ENCODE peak calls at places on chromosomes 2 and 18, in ten cellular contexts. One of them, this sample, is unnamed.

GRCh38 chr2:50344509-50345106 is 687.3 kb downstream of the NRXN1 start:
- DNase-seq in tibial nerve: no peak
- DNase-seq in left lung: peak
- DNase-seq in OCI-LY7: peak
- DNase-seq in astrocyte of the spinal cord: no peak
- DNase-seq in heart left ventricle: no peak
- DNase-seq in cardiac fibroblast: no peak
- DNase-seq in endothelial cell of umbilical vein: no peak
- DNase-seq in transverse colon: no peak
- DNase-seq in neural progenitor cell: peak
- DNase-seq in this sample: no peak

GRCh38 chr2:20806286-20806685 is 16.6 kb downstream of the LDAH start:
- DNase-seq in transverse colon: no peak
- DNase-seq in neural progenitor cell: no peak
- DNase-seq in endothelial cell of umbilical vein: no peak
- DNase-seq in cardiac fibroblast: no peak
- DNase-seq in heart left ventricle: no peak
- DNase-seq in tibial nerve: no peak
- DNase-seq in OCI-LY7: no peak
- DNase-seq in left lung: no peak
- DNase-seq in astrocyte of the spinal cord: no peak
- DNase-seq in this sample: peak

GRCh38 chr2:216857131-216857550 is 2.7 kb downstream of the TNP1 start:
- DNase-seq in OCI-LY7: no peak
- DNase-seq in astrocyte of the spinal cord: peak
- DNase-seq in neural progenitor cell: peak
- DNase-seq in heart left ventricle: no peak
- DNase-seq in left lung: no peak
- DNase-seq in cardiac fibroblast: no peak
- DNase-seq in transverse colon: no peak
- DNase-seq in endothelial cell of umbilical vein: no peak
- DNase-seq in tibial nerve: no peak
- DNase-seq in this sample: peak

GRCh38 chr18:38456253-38456652 is 890.7 kb upstream of the CELF4 start:
- DNase-seq in cardiac fibroblast: no peak
- DNase-seq in tibial nerve: no peak
- DNase-seq in endothelial cell of umbilical vein: peak
- DNase-seq in neural progenitor cell: no peak
- DNase-seq in left lung: peak
- DNase-seq in astrocyte of the spinal cord: no peak
- DNase-seq in OCI-LY7: no peak
- DNase-seq in heart left ventricle: no peak
- DNase-seq in transverse colon: no peak
- DNase-seq in this sample: no peak

GRCh38 chr2:146814971-146815370 is 1029.9 kb upstream of the ACVR2A start:
- DNase-seq in heart left ventricle: no peak
- DNase-seq in left lung: no peak
- DNase-seq in endothelial cell of umbilical vein: no peak
- DNase-seq in cardiac fibroblast: no peak
- DNase-seq in OCI-LY7: no peak
- DNase-seq in transverse colon: no peak
- DNase-seq in astrocyte of the spinal cord: no peak
- DNase-seq in tibial nerve: no peak
- DNase-seq in neural progenitor cell: no peak
- DNase-seq in this sample: no peak

GRCh38 chr2:166573393-166573792 is 79.3 kb upstream of the SCN7A start:
- DNase-seq in endothelial cell of umbilical vein: no peak
- DNase-seq in tibial nerve: no peak
- DNase-seq in neural progenitor cell: peak
- DNase-seq in heart left ventricle: no peak
- DNase-seq in left lung: no peak
- DNase-seq in transverse colon: no peak
- DNase-seq in cardiac fibroblast: peak
- DNase-seq in OCI-LY7: no peak
- DNase-seq in astrocyte of the spinal cord: peak
- DNase-seq in this sample: peak

GRCh38 chr2:45267062-45267702 is 257.9 kb upstream of the SIX2 start:
- DNase-seq in heart left ventricle: no peak
- DNase-seq in neural progenitor cell: no peak
- DNase-seq in OCI-LY7: peak
- DNase-seq in cardiac fibroblast: no peak
- DNase-seq in left lung: no peak
- DNase-seq in transverse colon: no peak
- DNase-seq in tibial nerve: no peak
- DNase-seq in endothelial cell of umbilical vein: no peak
- DNase-seq in astrocyte of the spinal cord: no peak
- DNase-seq in this sample: no peak

GRCh38 chr2:233822781-233823730 is 31.3 kb downstream of the HJURP start:
- DNase-seq in left lung: no peak
- DNase-seq in astrocyte of the spinal cord: no peak
- DNase-seq in transverse colon: peak
- DNase-seq in tibial nerve: no peak
- DNase-seq in OCI-LY7: no peak
- DNase-seq in heart left ventricle: no peak
- DNase-seq in cardiac fibroblast: no peak
- DNase-seq in neural progenitor cell: no peak
- DNase-seq in endothelial cell of umbilical vein: no peak
- DNase-seq in this sample: peak

GRCh38 chr2:189254268-189254883 is 74.8 kb upstream of the COL5A2 start:
- DNase-seq in heart left ventricle: peak
- DNase-seq in left lung: peak
- DNase-seq in astrocyte of the spinal cord: no peak
- DNase-seq in endothelial cell of umbilical vein: no peak
- DNase-seq in cardiac fibroblast: peak
- DNase-seq in neural progenitor cell: peak
- DNase-seq in transverse colon: peak
- DNase-seq in tibial nerve: peak
- DNase-seq in OCI-LY7: no peak
- DNase-seq in this sample: peak

GRCh38 chr18:59878644-59879043 is 21.2 kb upstream of the PMAIP1 start:
- DNase-seq in cardiac fibroblast: no peak
- DNase-seq in heart left ventricle: no peak
- DNase-seq in tibial nerve: no peak
- DNase-seq in transverse colon: no peak
- DNase-seq in neural progenitor cell: no peak
- DNase-seq in endothelial cell of umbilical vein: no peak
- DNase-seq in OCI-LY7: no peak
- DNase-seq in astrocyte of the spinal cord: peak
- DNase-seq in left lung: no peak
- DNase-seq in this sample: no peak

GRCh38 chr18:48236822-48237221 is 172.4 kb downstream of the ZBTB7C start:
- DNase-seq in cardiac fibroblast: peak
- DNase-seq in neural progenitor cell: no peak
- DNase-seq in transverse colon: no peak
- DNase-seq in endothelial cell of umbilical vein: no peak
- DNase-seq in left lung: no peak
- DNase-seq in astrocyte of the spinal cord: no peak
- DNase-seq in OCI-LY7: no peak
- DNase-seq in heart left ventricle: no peak
- DNase-seq in tibial nerve: no peak
- DNase-seq in this sample: no peak

GRCh38 chr2:230920167-230920566 is 4.9 kb downstream of the GPR55 start:
- DNase-seq in left lung: no peak
- DNase-seq in tibial nerve: no peak
- DNase-seq in heart left ventricle: no peak
- DNase-seq in neural progenitor cell: no peak
- DNase-seq in astrocyte of the spinal cord: no peak
- DNase-seq in transverse colon: peak
- DNase-seq in cardiac fibroblast: no peak
- DNase-seq in endothelial cell of umbilical vein: no peak
- DNase-seq in OCI-LY7: no peak
- DNase-seq in this sample: no peak

GRCh38 chr2:133817680-133818566 is 249.7 kb upstream of the NCKAP5 start:
- DNase-seq in tibial nerve: no peak
- DNase-seq in astrocyte of the spinal cord: peak
- DNase-seq in left lung: no peak
- DNase-seq in endothelial cell of umbilical vein: peak
- DNase-seq in transverse colon: no peak
- DNase-seq in OCI-LY7: no peak
- DNase-seq in neural progenitor cell: no peak
- DNase-seq in heart left ventricle: no peak
- DNase-seq in cardiac fibroblast: peak
- DNase-seq in this sample: peak

GRCh38 chr2:171523969-171524401 is 1.7 kb downstream of the CYBRD1 start:
- DNase-seq in endothelial cell of umbilical vein: no peak
- DNase-seq in tibial nerve: no peak
- DNase-seq in astrocyte of the spinal cord: no peak
- DNase-seq in left lung: no peak
- DNase-seq in cardiac fibroblast: peak
- DNase-seq in neural progenitor cell: peak
- DNase-seq in heart left ventricle: no peak
- DNase-seq in transverse colon: no peak
- DNase-seq in OCI-LY7: no peak
- DNase-seq in this sample: peak

GRCh38 chr2:60104514-60105501 is 448.6 kb downstream of the BCL11A start:
- DNase-seq in astrocyte of the spinal cord: peak
- DNase-seq in OCI-LY7: no peak
- DNase-seq in endothelial cell of umbilical vein: no peak
- DNase-seq in tibial nerve: no peak
- DNase-seq in left lung: no peak
- DNase-seq in heart left ventricle: no peak
- DNase-seq in transverse colon: no peak
- DNase-seq in neural progenitor cell: no peak
- DNase-seq in cardiac fibroblast: no peak
- DNase-seq in this sample: no peak

GRCh38 chr2:36609507-36609906 is 11.5 kb upstream of the FEZ2 start:
- DNase-seq in astrocyte of the spinal cord: no peak
- DNase-seq in endothelial cell of umbilical vein: no peak
- DNase-seq in transverse colon: no peak
- DNase-seq in cardiac fibroblast: no peak
- DNase-seq in OCI-LY7: no peak
- DNase-seq in heart left ventricle: no peak
- DNase-seq in left lung: no peak
- DNase-seq in tibial nerve: no peak
- DNase-seq in neural progenitor cell: no peak
- DNase-seq in this sample: no peak

GRCh38 chr2:20424300-20425290 is 22.3 kb upstream of the RHOB start:
- DNase-seq in transverse colon: peak
- DNase-seq in left lung: peak
- DNase-seq in astrocyte of the spinal cord: peak
- DNase-seq in heart left ventricle: peak
- DNase-seq in neural progenitor cell: no peak
- DNase-seq in endothelial cell of umbilical vein: peak
- DNase-seq in cardiac fibroblast: peak
- DNase-seq in OCI-LY7: peak
- DNase-seq in tibial nerve: no peak
- DNase-seq in this sample: peak

GRCh38 chr2:10303634-10304378 is 1.1 kb downstream of the HPCAL1 start:
- DNase-seq in transverse colon: peak
- DNase-seq in endothelial cell of umbilical vein: peak
- DNase-seq in neural progenitor cell: peak
- DNase-seq in cardiac fibroblast: peak
- DNase-seq in left lung: peak
- DNase-seq in tibial nerve: no peak
- DNase-seq in heart left ventricle: peak
- DNase-seq in OCI-LY7: peak
- DNase-seq in astrocyte of the spinal cord: peak
- DNase-seq in this sample: peak

GRCh38 chr18:48829443-48830149 is 121.2 kb downstream of the SMAD7 start:
- DNase-seq in cardiac fibroblast: no peak
- DNase-seq in transverse colon: no peak
- DNase-seq in heart left ventricle: peak
- DNase-seq in astrocyte of the spinal cord: no peak
- DNase-seq in endothelial cell of umbilical vein: no peak
- DNase-seq in neural progenitor cell: peak
- DNase-seq in left lung: no peak
- DNase-seq in OCI-LY7: no peak
- DNase-seq in tibial nerve: no peak
- DNase-seq in this sample: peak

GRCh38 chr2:160022162-160022561 is 40.3 kb downstream of the PLA2R1 start:
- DNase-seq in tibial nerve: no peak
- DNase-seq in astrocyte of the spinal cord: no peak
- DNase-seq in cardiac fibroblast: no peak
- DNase-seq in neural progenitor cell: no peak
- DNase-seq in endothelial cell of umbilical vein: peak
- DNase-seq in heart left ventricle: no peak
- DNase-seq in OCI-LY7: peak
- DNase-seq in transverse colon: no peak
- DNase-seq in left lung: no peak
- DNase-seq in this sample: peak
- TF ChIP-seq CTCF in tibial nerve: no peak
- TF ChIP-seq CTCF in astrocyte of the spinal cord: peak
- TF ChIP-seq CTCF in cardiac fibroblast: peak
- TF ChIP-seq CTCF in neural progenitor cell: peak
- TF ChIP-seq CTCF in endothelial cell of umbilical vein: no peak
- TF ChIP-seq CTCF in heart left ventricle: no peak
- TF ChIP-seq CTCF in OCI-LY7: peak
- TF ChIP-seq CTCF in transverse colon: no peak
- TF ChIP-seq CTCF in left lung: peak
- TF ChIP-seq CTCF in this sample: peak

GRCh38 chr18:45734944-45735343 is 11.0 kb downstream of the SLC14A1 start:
- DNase-seq in astrocyte of the spinal cord: no peak
- DNase-seq in heart left ventricle: no peak
- DNase-seq in tibial nerve: no peak
- DNase-seq in neural progenitor cell: no peak
- DNase-seq in cardiac fibroblast: no peak
- DNase-seq in transverse colon: no peak
- DNase-seq in left lung: no peak
- DNase-seq in endothelial cell of umbilical vein: no peak
- DNase-seq in OCI-LY7: no peak
- DNase-seq in this sample: no peak
- H3K4me3 ChIP-seq in astrocyte of the spinal cord: no peak
- H3K4me3 ChIP-seq in heart left ventricle: no peak
- H3K4me3 ChIP-seq in tibial nerve: no peak
- H3K4me3 ChIP-seq in neural progenitor cell: no peak
- H3K4me3 ChIP-seq in cardiac fibroblast: no peak
- H3K4me3 ChIP-seq in transverse colon: no peak
- H3K4me3 ChIP-seq in left lung: no peak
- H3K4me3 ChIP-seq in endothelial cell of umbilical vein: no peak
- H3K4me3 ChIP-seq in OCI-LY7: no peak
- H3K4me3 ChIP-seq in this sample: no peak

DNA sequence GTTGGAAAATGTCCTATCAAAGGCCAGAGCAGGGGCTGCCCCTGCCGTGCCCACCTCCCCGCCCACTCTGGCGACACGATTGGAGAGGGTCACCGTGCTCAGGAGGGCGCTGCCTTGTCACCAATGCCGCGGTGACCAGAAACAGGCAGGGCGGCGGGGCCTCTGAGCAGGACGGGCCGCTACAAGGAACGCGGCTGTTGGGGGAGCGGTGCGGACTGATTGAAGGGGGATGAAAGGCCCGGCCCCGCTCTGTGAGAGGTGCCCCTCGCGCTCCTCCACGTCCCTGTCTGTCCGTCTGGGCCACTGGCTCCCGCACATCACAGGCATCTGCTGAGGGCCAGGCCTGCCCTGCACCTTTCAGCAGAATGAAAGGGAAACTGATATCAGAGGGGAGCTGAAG is 243.9 kb downstream of the KLHL29 start:
- DNase-seq in OCI-LY7: no peak
- DNase-seq in heart left ventricle: no peak
- DNase-seq in transverse colon: no peak
- DNase-seq in tibial nerve: no peak
- DNase-seq in left lung: peak
- DNase-seq in neural progenitor cell: peak
- DNase-seq in astrocyte of the spinal cord: no peak
- DNase-seq in cardiac fibroblast: no peak
- DNase-seq in endothelial cell of umbilical vein: no peak
- DNase-seq in this sample: peak
- TF ChIP-seq CTCF in OCI-LY7: no peak
- TF ChIP-seq CTCF in heart left ventricle: no peak
- TF ChIP-seq CTCF in transverse colon: no peak
- TF ChIP-seq CTCF in tibial nerve: no peak
- TF ChIP-seq CTCF in left lung: no peak
- TF ChIP-seq CTCF in neural progenitor cell: no peak
- TF ChIP-seq CTCF in astrocyte of the spinal cord: no peak
- TF ChIP-seq CTCF in cardiac fibroblast: no peak
- TF ChIP-seq CTCF in endothelial cell of umbilical vein: no peak
- TF ChIP-seq CTCF in this sample: no peak

GRCh38 chr2:191846787-191847620 is at the start of gene CAVIN2:
- DNase-seq in neural progenitor cell: peak
- DNase-seq in OCI-LY7: no peak
- DNase-seq in astrocyte of the spinal cord: peak
- DNase-seq in left lung: peak
- DNase-seq in tibial nerve: no peak
- DNase-seq in transverse colon: peak
- DNase-seq in heart left ventricle: peak
- DNase-seq in cardiac fibroblast: peak
- DNase-seq in endothelial cell of umbilical vein: peak
- DNase-seq in this sample: peak
- H3K4me3 ChIP-seq in neural progenitor cell: no peak
- H3K4me3 ChIP-seq in OCI-LY7: no peak
- H3K4me3 ChIP-seq in astrocyte of the spinal cord: peak
- H3K4me3 ChIP-seq in left lung: peak
- H3K4me3 ChIP-seq in tibial nerve: peak
- H3K4me3 ChIP-seq in transverse colon: peak
- H3K4me3 ChIP-seq in heart left ventricle: peak
- H3K4me3 ChIP-seq in cardiac fibroblast: peak
- H3K4me3 ChIP-seq in endothelial cell of umbilical vein: peak
- H3K4me3 ChIP-seq in this sample: peak

This sample was measured in osteoblast.